ENCODE peak calls at places on chromosomes 11 and 22, in six cellular contexts. I, C, N, U, T and Y are unnamed samples.

GRCh38 chr11:12288212-12288933 is 89.0 kb upstream of the PARVA start:
- DNase-seq in I (peak; percentile 88), C (peak; percentile 54), N (peak; percentile 89), U (peak; percentile 95), T (peak; percentile 81), Y (peak; percentile 94)

GRCh38 chr11:126588630-126589491 is 233.4 kb downstream of the ST3GAL4 start:
- DNase-seq in I (no peak), C (no peak), N (no peak), U (no peak), T (no peak), Y (no peak)

GRCh38 chr11:8242480-8243280 is 21.0 kb downstream of the LMO1 start:
- DNase-seq in I (no peak), C (no peak), N (no peak), U (no peak), T (no peak), Y (no peak)

GRCh38 chr11:134951305-134951700 is 539.3 kb upstream of the B3GAT1 start:
- DNase-seq in I (no peak), C (no peak), N (peak; percentile 43), U (peak; percentile 73), T (no peak), Y (peak; percentile 82)

GRCh38 chr22:29073618-29074275 is 912 bp downstream of the KREMEN1 start:
- DNase-seq in I (peak; percentile 52), C (peak; percentile 20), N (no peak), U (peak; percentile 25), T (peak; percentile 73), Y (peak; percentile 49)

GRCh38 chr11:69948256-69949141 is 129.3 kb upstream of the FGF3 start:
- DNase-seq in I (peak; percentile 93), C (no peak), N (no peak), U (no peak), T (peak; percentile 45), Y (no peak)

GRCh38 chr11:72683782-72684200 is 9.6 kb upstream of the PDE2A start:
- DNase-seq in I (peak; percentile 74), C (peak; percentile 72), N (no peak), U (peak; percentile 18), T (peak; percentile 72), Y (peak; percentile 83)

GRCh38 chr11:94727766-94728165 is 40.4 kb upstream of the AMOTL1 start:
- DNase-seq in I (no peak), C (no peak), N (no peak), U (no peak), T (no peak), Y (no peak)

GRCh38 chr11:69209936-69210659 is 54.4 kb downstream of the SMIM38 start:
- DNase-seq in I (peak; percentile 61), C (peak; percentile 28), N (no peak), U (no peak), T (no peak), Y (no peak)

GRCh38 chr11:125224391-125225015 is 60.0 kb downstream of the PKNOX2 start:
- DNase-seq in I (no peak), C (no peak), N (no peak), U (no peak), T (peak; percentile 11), Y (peak; percentile 31)

GRCh38 chr22:23094695-23095466 is 24.6 kb downstream of the GNAZ start:
- DNase-seq in I (no peak), C (no peak), N (no peak), U (no peak), T (no peak), Y (no peak)

GRCh38 chr11:62266558-62266957 is 3.4 kb upstream of the SCGB2A2 start:
- DNase-seq in I (no peak), C (no peak), N (no peak), U (no peak), T (no peak), Y (no peak)

GRCh38 chr11:71568707-71569349 is 3.5 kb downstream of the KRTAP5-10 start:
- DNase-seq in I (no peak), C (no peak), N (no peak), U (peak; percentile 2), T (no peak), Y (no peak)

GRCh38 chr11:75238595-75239245 is 1.9 kb upstream of the TPBGL start:
- DNase-seq in I (no peak), C (no peak), N (no peak), U (no peak), T (no peak), Y (no peak)

GRCh38 chr11:20015101-20015500 is 145.2 kb downstream of the DBX1 start:
- DNase-seq in I (no peak), C (no peak), N (peak; percentile 23), U (peak; percentile 65), T (no peak), Y (no peak)

GRCh38 chr11:124277207-124277606 is 21.0 kb downstream of the OR8G5 start:
- DNase-seq in I (no peak), C (no peak), N (no peak), U (no peak), T (no peak), Y (no peak)

GRCh38 chr22:39132871-39133524 is 19.5 kb downstream of the CBX7 start:
- DNase-seq in I (no peak), C (no peak), N (no peak), U (no peak), T (no peak), Y (no peak)

GRCh38 chr11:71188073-71188472 is 64.3 kb downstream of the SHANK2 start:
- DNase-seq in I (no peak), C (no peak), N (no peak), U (no peak), T (no peak), Y (no peak)

GRCh38 chr11:44555031-44555800 is 10.2 kb upstream of the CD82 start:
- DNase-seq in I (no peak), C (no peak), N (no peak), U (no peak), T (no peak), Y (no peak)

GRCh38 chr11:64088159-64089026 is 52.7 kb downstream of the FLRT1 start:
- DNase-seq in I (no peak), C (no peak), N (no peak), U (no peak), T (no peak), Y (no peak)

GRCh38 chr22:23906641-23907040 is 12.5 kb downstream of the MIF start:
- DNase-seq in I (no peak), C (no peak), N (no peak), U (no peak), T (no peak), Y (no peak)

GRCh38 chr11:111918390-111919256 is at the start of gene C11orf52:
- DNase-seq in I (peak; percentile 78), C (no peak), N (no peak), U (peak; percentile 48), T (peak; percentile 72), Y (peak; percentile 31)

GRCh38 chr22:25760294-25760693 is 18.3 kb downstream of the MYO18B start:
- DNase-seq in I (no peak), C (no peak), N (no peak), U (no peak), T (no peak), Y (no peak)

GRCh38 chr11:121417607-121418006 is 34.5 kb upstream of the SORL1 start:
- DNase-seq in I (no peak), C (no peak), N (no peak), U (no peak), T (no peak), Y (no peak)

GRCh38 chr22:39182478-39183030 is 30.1 kb upstream of the CBX7 start:
- DNase-seq in I (no peak), C (no peak), N (no peak), U (peak; percentile 76), T (no peak), Y (no peak)

GRCh38 chr11:6962673-6963072 is 36.4 kb downstream of the ZNF215 start:
- DNase-seq in I (no peak), C (no peak), N (no peak), U (peak; percentile 57), T (no peak), Y (no peak)

GRCh38 chr11:36945384-36945783 is 347.3 kb upstream of the RAG2 start:
- DNase-seq in I (no peak), C (no peak), N (no peak), U (peak; percentile 2), T (no peak), Y (peak; percentile 14)

GRCh38 chr11:45233121-45233803 is 52.9 kb downstream of the SYT13 start:
- DNase-seq in I (peak; percentile 79), C (peak; percentile 60), N (peak; percentile 11), U (peak; percentile 55), T (peak; percentile 72), Y (peak; percentile 91)

GRCh38 chr11:69343401-69344321 is 49.7 kb downstream of the MYEOV start:
- DNase-seq in I (no peak), C (no peak), N (no peak), U (no peak), T (no peak), Y (no peak)